ENCODE peak calls at places on chromosomes 3 and 15, in seven cellular contexts. K is fibroblast of lung, S is SK-N-SH, D is tibial artery, T is lung, Q is HFF-Myc, U is cardiac fibroblast. Y is an unnamed sample.

GRCh38 chr3:12956316-12956660 is 114.9 kb upstream of the RPL32 start:
- DNase-seq in K (no peak), S (no peak), D (peak; percentile 87), T (no peak), Q (no peak), U (no peak), Y (no peak)

GRCh38 chr3:194830978-194831377 is 145.3 kb downstream of the FAM43A start:
- DNase-seq in K (no peak), S (no peak), D (no peak), T (no peak), Q (no peak), U (no peak), Y (no peak)

GRCh38 chr15:58548308-58549012 is 116.7 kb downstream of the LIPC start:
- DNase-seq in K (no peak), S (no peak), D (no peak), T (no peak), Q (no peak), U (no peak), Y (no peak)

GRCh38 chr3:64327039-64327804 is 102.0 kb upstream of the PRICKLE2 start:
- DNase-seq in K (peak; percentile 66), S (no peak), D (peak; percentile 88), T (peak; percentile 54), Q (no peak), U (peak; percentile 91), Y (no peak)

GRCh38 chr3:150547045-150547753 is 612 bp downstream of the EIF2A start:
- DNase-seq in K (peak; percentile 19), S (no peak), D (no peak), T (no peak), Q (no peak), U (peak; percentile 53), Y (no peak)

GRCh38 chr3:165185707-165186327 is 10.4 kb downstream of the SLITRK3 start:
- DNase-seq in K (peak; percentile 68), S (peak; percentile 64), D (no peak), T (no peak), Q (peak; percentile 16), U (peak; percentile 74), Y (peak; percentile 54)

GRCh38 chr3:196214783-196215441 is 1.4 kb upstream of the SLC51A start:
- DNase-seq in K (no peak), S (no peak), D (no peak), T (no peak), Q (no peak), U (no peak), Y (no peak)

GRCh38 chr3:31906182-31906581 is 74.9 kb downstream of the OSBPL10 start:
- DNase-seq in K (peak; percentile 31), S (no peak), D (no peak), T (no peak), Q (no peak), U (no peak), Y (no peak)

GRCh38 chr3:87082806-87083440 is 92.0 kb upstream of the VGLL3 start:
- DNase-seq in K (peak; percentile 86), S (peak; percentile 30), D (no peak), T (no peak), Q (peak; percentile 61), U (peak; percentile 87), Y (no peak)
- TF ChIP-seq CTCF in K (peak; percentile 70), S (peak; percentile 70), D (peak; percentile 75), T (peak; percentile 4), Q (peak; percentile 57), U (peak; percentile 64), Y (no peak)

GRCh38 chr3:75338342-75338741 is 325.8 kb upstream of the FRG2C start:
- DNase-seq in K (no peak), S (no peak), D (no peak), T (no peak), Q (no peak), U (no peak), Y (no peak)

GRCh38 chr3:75342425-75342824 is 321.7 kb upstream of the FRG2C start:
- DNase-seq in K (no peak), S (no peak), D (no peak), T (no peak), Q (no peak), U (no peak), Y (no peak)

GRCh38 chr3:75337226-75337900 is 326.8 kb upstream of the FRG2C start:
- DNase-seq in K (no peak), S (no peak), D (no peak), T (no peak), Q (no peak), U (no peak), Y (no peak)

GRCh38 chr3:75341324-75342067 is 322.6 kb upstream of the FRG2C start:
- DNase-seq in K (no peak), S (no peak), D (no peak), T (no peak), Q (no peak), U (peak; percentile 1), Y (no peak)
- TF ChIP-seq CTCF in K (no peak), S (no peak), D (no peak), T (no peak), Q (peak; percentile 2), U (no peak), Y (no peak)

GRCh38 chr3:141875893-141876380 is 506 bp upstream of the ATP1B3 start:
- DNase-seq in K (peak; percentile 68), S (peak; percentile 72), D (peak; percentile 93), T (peak; percentile 58), Q (peak; percentile 15), U (peak; percentile 60), Y (peak; percentile 85)
- TF ChIP-seq CTCF in K (no peak), S (no peak), D (no peak), T (no peak), Q (no peak), U (no peak), Y (no peak)

GRCh38 chr3:73855792-73856191 is 231.1 kb upstream of the PDZRN3 start:
- DNase-seq in K (no peak), S (no peak), D (no peak), T (no peak), Q (no peak), U (no peak), Y (no peak)
- TF ChIP-seq CTCF in K (no peak), S (no peak), D (no peak), T (no peak), Q (no peak), U (no peak), Y (no peak)

GRCh38 chr3:8424281-8424680 is 77.3 kb upstream of the LMCD1 start:
- DNase-seq in K (no peak), S (no peak), D (no peak), T (no peak), Q (no peak), U (no peak), Y (no peak)

GRCh38 chr3:8421267-8421666 is 80.4 kb upstream of the LMCD1 start:
- DNase-seq in K (no peak), S (no peak), D (no peak), T (no peak), Q (no peak), U (no peak), Y (peak; percentile 14)

GRCh38 chr3:8421711-8422110 is 79.9 kb upstream of the LMCD1 start:
- DNase-seq in K (no peak), S (no peak), D (no peak), T (no peak), Q (no peak), U (no peak), Y (no peak)

GRCh38 chr3:8420613-8421012 is 81.0 kb upstream of the LMCD1 start:
- DNase-seq in K (no peak), S (no peak), D (no peak), T (no peak), Q (no peak), U (no peak), Y (no peak)

DNA sequence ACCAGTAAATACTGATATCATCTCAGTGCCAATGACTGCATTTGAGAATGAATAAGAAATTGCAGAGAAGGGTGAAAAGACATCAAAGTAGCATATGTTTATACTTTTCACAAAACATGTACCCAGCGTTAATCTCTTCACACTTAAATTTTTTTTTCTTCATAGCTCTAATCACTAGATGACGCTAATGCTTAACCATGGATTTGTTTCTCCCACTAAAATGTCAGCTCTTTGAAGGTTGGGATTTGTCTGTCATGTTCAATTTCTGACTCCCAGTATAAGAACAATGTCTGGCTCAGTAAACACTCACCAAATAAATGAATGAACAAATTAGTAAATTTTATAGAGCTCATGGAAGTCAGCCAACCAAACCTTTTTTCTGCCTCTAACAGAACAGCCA is 78.3 kb upstream of the LMCD1 start:
- DNase-seq in K (no peak), S (no peak), D (no peak), T (no peak), Q (no peak), U (no peak), Y (no peak)
- TF ChIP-seq CTCF in K (no peak), S (no peak), D (no peak), T (no peak), Q (no peak), U (no peak), Y (no peak)

DNA sequence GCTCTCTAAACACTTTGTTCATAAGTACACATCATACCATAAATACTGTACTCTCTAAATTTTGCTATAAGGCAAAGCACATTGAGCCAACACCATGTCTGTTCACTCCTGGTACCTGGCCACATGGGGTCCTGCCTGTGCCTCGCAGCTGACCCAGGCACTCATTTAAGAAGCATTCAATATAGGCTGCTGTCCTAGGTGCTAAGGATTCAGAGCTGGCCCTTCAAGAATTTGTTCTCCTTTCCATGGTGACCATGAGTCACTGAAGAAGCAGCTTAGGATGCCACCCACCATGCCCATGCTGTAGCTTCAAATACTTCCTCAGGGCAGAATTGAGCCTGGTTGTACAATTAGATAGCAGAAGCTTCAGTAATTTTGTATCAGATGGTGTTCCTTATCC is 119.2 kb upstream of the ZBED2 start:
- DNase-seq in K (no peak), S (no peak), D (no peak), T (no peak), Q (no peak), U (peak; percentile 56), Y (no peak)
- TF ChIP-seq CTCF in K (no peak), S (peak; percentile 29), D (no peak), T (no peak), Q (no peak), U (no peak), Y (no peak)

GRCh38 chr3:89246326-89246725 is 138.9 kb downstream of the EPHA3 start:
- DNase-seq in K (no peak), S (no peak), D (no peak), T (no peak), Q (no peak), U (no peak), Y (no peak)
- TF ChIP-seq CTCF in K (no peak), S (peak; percentile 16), D (no peak), T (no peak), Q (no peak), U (no peak), Y (no peak)

GRCh38 chr3:124526601-124527000 is 203.7 kb upstream of the UMPS start:
- DNase-seq in K (no peak), S (no peak), D (no peak), T (no peak), Q (no peak), U (no peak), Y (no peak)
- TF ChIP-seq CTCF in K (peak; percentile 23), S (peak; percentile 34), D (no peak), T (no peak), Q (no peak), U (peak; percentile 26), Y (no peak)

GRCh38 chr3:4245671-4246070 is 57.5 kb upstream of the SETMAR start:
- DNase-seq in K (no peak), S (no peak), D (no peak), T (no peak), Q (no peak), U (no peak), Y (no peak)
- TF ChIP-seq CTCF in K (no peak), S (no peak), D (no peak), T (no peak), Q (no peak), U (no peak), Y (no peak)

Y was measured in activated CD8-positive, alpha-beta T cell treated with anti-CD3 and anti-CD28 coated beads for 36 hours.